ENCODE peak calls at places on chromosome 15, in four cellular contexts. O, Y, U and S are unnamed samples.

GRCh38 chr15:57026016-57026602 is 107.7 kb downstream of the TCF12 start:
- DNase-seq in O (no peak), Y (no peak), U (no peak), S (no peak)

GRCh38 chr15:31098953-31099740 is 2.4 kb downstream of the TRPM1 start:
- DNase-seq in O (no peak), Y (no peak), U (peak), S (no peak)

GRCh38 chr15:98150531-98150930 is 190.0 kb downstream of the ARRDC4 start:
- DNase-seq in O (no peak), Y (no peak), U (no peak), S (no peak)

GRCh38 chr15:39266882-39267281 is 314.0 kb upstream of the THBS1 start:
- DNase-seq in O (no peak), Y (no peak), U (no peak), S (no peak)

GRCh38 chr15:63370764-63371163 is 10.9 kb downstream of the CA12 start:
- DNase-seq in O (no peak), Y (no peak), U (no peak), S (no peak)

GRCh38 chr15:37810381-37810780 is 124.1 kb upstream of the TMCO5A start:
- DNase-seq in O (no peak), Y (no peak), U (no peak), S (no peak)

GRCh38 chr15:67826717-67827560 is 1.6 kb downstream of the SKOR1 start:
- DNase-seq in O (no peak), Y (no peak), U (no peak), S (no peak)

GRCh38 chr15:56496635-56497034 is 31.7 kb upstream of the MNS1 start:
- DNase-seq in O (no peak), Y (peak), U (peak), S (peak)

GRCh38 chr15:51322622-51323296 is 15.6 kb downstream of the CYP19A1 start:
- DNase-seq in O (no peak), Y (peak), U (no peak), S (no peak)

GRCh38 chr15:59020321-59020720 is 32.9 kb downstream of the RNF111 start:
- DNase-seq in O (no peak), Y (no peak), U (no peak), S (no peak)